ENCODE peak calls at places on chromosome 1, in nine cellular contexts. Y, H, O, P, B, X, G, L and K are unnamed samples.

GRCh38 chr1:75079535-75080290 is 54.5 kb upstream of the LHX8 start:
- DNase-seq in P (peak; percentile 34), X (no peak), G (no peak), H (no peak), O (peak; percentile 44), B (peak; percentile 57), L (no peak), Y (no peak), K (no peak)

GRCh38 chr1:44035726-44036408 is 4.6 kb upstream of the SLC6A9 start:
- DNase-seq in X (peak; percentile 10), G (peak; percentile 45), P (peak; percentile 94), L (no peak), H (peak; percentile 54), B (no peak), O (peak; percentile 74), Y (no peak), K (peak; percentile 67)

GRCh38 chr1:33429332-33429731 is 1.6 kb downstream of the PHC2 start:
- DNase-seq in B (no peak), P (no peak), O (no peak), Y (no peak), L (no peak), H (no peak), G (no peak), X (no peak), K (peak; percentile 30)

GRCh38 chr1:53681647-53682368 is 57.2 kb downstream of the GLIS1 start:
- DNase-seq in Y (peak; percentile 51), O (peak; percentile 90), L (no peak), P (peak; percentile 84), B (peak; percentile 39), X (peak; percentile 22), H (peak; percentile 52), G (peak; percentile 44), K (peak; percentile 92)

GRCh38 chr1:221759436-221759835 is 17.5 kb upstream of the DUSP10 start:
- DNase-seq in B (peak; percentile 65), L (no peak), P (no peak), X (peak; percentile 85), G (no peak), O (no peak), H (no peak), Y (no peak), K (no peak)

GRCh38 chr1:240927815-240928214 is 315.9 kb upstream of the GREM2 start:
- DNase-seq in O (no peak), H (no peak), Y (no peak), B (no peak), P (no peak), G (no peak), X (no peak), L (no peak), K (no peak)

GRCh38 chr1:159900086-159900680 is at the start of gene CFAP45:
- DNase-seq in L (no peak), P (no peak), B (peak; percentile 91), H (peak; percentile 67), O (peak; percentile 98), G (peak; percentile 72), X (peak; percentile 77), Y (peak; percentile 86), K (peak; percentile 98)

GRCh38 chr1:210330279-210330866 is 1.7 kb downstream of the HHAT start:
- DNase-seq in G (no peak), H (no peak), Y (no peak), O (no peak), B (no peak), L (no peak), P (no peak), X (peak; percentile 70), K (no peak)

GRCh38 chr1:110308247-110308646 is 30.9 kb upstream of the RBM15 start:
- DNase-seq in L (no peak), H (no peak), Y (no peak), B (peak; percentile 82), X (peak; percentile 94), O (no peak), P (no peak), G (no peak), K (no peak)

GRCh38 chr1:25619101-25619890 is 2.7 kb downstream of the MAN1C1 start:
- DNase-seq in H (peak; percentile 58), O (peak; percentile 79), Y (peak; percentile 75), B (no peak), G (peak; percentile 61), L (no peak), P (peak; percentile 91), X (no peak), K (peak; percentile 88)
- H3K27me3 ChIP-seq in H (no peaks in the 10 kb centered on the region), O (no peaks in the 10 kb centered on the region), Y (peaks cover 2% of the 10 kb centered on the region), B (peaks cover 14% of the 10 kb centered on the region), G (no peaks in the 10 kb centered on the region), L (peaks cover 63% of the 10 kb centered on the region), P (no peaks in the 10 kb centered on the region), X (peaks cover 16% of the 10 kb centered on the region), K (peaks cover 20% of the 10 kb centered on the region)

DNA sequence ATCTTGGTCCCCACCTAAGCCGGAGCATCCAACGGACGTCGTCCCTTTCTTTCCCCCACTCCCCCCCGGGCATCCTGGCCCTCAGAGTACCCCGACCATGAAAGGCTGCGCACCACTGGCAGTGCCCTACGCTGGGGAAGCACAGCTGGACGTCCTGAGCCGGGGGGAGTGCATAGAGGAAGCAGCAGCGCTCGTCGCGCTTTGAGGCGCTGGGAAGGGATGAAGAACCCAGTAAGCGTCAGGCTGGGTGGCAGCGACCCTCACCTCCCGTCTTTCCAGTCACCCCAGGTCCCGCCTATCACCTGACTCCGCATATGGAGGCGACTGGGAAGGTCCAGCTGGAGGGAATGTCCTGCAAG is 5.7 kb downstream of the MAP3K6 start:
- DNase-seq in L (no peak), G (no peak), X (no peak), O (no peak), H (no peak), B (no peak), Y (no peak), P (no peak), K (peak; percentile 72)
- H3K4me3 ChIP-seq in L (no peak overlapping the region), G (no peak overlapping the region), X (no peak overlapping the region), O (peak overlapping the region; percentile 24), H (no peak overlapping the region), B (no peak overlapping the region), Y (no peak overlapping the region), P (no peak overlapping the region), K (peak overlapping the region; percentile 94)

DNA sequence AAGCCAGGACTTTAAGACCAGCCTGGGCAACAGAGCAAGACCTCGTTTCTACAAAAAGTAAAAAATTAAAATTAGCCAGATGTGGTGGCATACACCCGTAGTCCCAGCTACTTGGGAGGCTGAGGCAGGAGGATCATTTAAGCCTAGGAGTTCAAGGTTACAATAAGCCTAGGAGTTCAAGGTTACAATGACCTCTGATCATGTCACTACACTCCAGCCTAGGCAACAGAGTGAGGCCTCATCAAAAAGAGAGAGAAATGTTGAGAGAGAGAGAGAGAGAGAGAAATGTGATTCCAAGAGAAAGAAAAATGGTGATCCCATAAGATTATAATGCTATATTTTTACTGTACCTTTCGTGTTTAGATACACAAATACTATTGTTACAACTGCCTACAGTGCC is 60.2 kb downstream of the PACC1 start:
- DNase-seq in O (no peak), G (no peak), Y (no peak), P (no peak), H (no peak), X (no peak), L (no peak), B (no peak), K (no peak)
- H3K36me3 ChIP-seq in O (no peaks in the 10 kb centered on the region), G (no peaks in the 10 kb centered on the region), Y (no peaks in the 10 kb centered on the region), P (peaks cover 8% of the 10 kb centered on the region), H (no peaks in the 10 kb centered on the region), X (no peaks in the 10 kb centered on the region), L (no peaks in the 10 kb centered on the region), B (peaks cover 3% of the 10 kb centered on the region), K (peaks cover 9% of the 10 kb centered on the region)

DNA sequence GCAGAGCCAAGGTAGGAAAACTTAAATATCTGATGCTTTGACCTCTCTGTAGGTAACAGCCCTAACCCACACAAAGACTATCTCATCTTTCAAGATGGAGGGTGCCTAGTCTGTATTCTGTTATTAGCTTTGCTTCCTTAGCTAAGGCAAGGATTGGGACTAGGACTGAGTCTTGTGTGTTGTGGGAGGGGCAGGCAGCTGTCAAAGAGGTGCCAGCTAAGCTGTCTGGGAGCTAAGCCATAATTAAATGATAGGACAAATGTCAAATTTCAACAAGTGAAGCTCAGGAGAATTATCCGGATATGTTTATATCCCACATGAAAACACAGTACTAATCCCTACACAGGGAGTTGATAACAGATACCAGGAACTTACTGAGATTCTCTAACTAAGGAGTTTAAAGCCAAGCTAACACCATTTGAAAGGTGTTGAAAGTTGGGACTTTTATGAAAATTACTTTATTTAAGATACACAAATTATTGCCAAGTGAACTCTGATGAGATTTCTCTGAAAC is 70.5 kb upstream of the NGF start:
- DNase-seq in O (no peak), H (no peak), L (no peak), X (no peak), Y (no peak), G (no peak), P (peak; percentile 73), B (no peak), K (no peak)
- H3K27me3 ChIP-seq in O (no peaks in the 10 kb centered on the region), H (no peaks in the 10 kb centered on the region), L (no peaks in the 10 kb centered on the region), X (no peaks in the 10 kb centered on the region), Y (no peaks in the 10 kb centered on the region), G (no peaks in the 10 kb centered on the region), P (no peaks in the 10 kb centered on the region), B (no peaks in the 10 kb centered on the region), K (no peaks in the 10 kb centered on the region)

DNA sequence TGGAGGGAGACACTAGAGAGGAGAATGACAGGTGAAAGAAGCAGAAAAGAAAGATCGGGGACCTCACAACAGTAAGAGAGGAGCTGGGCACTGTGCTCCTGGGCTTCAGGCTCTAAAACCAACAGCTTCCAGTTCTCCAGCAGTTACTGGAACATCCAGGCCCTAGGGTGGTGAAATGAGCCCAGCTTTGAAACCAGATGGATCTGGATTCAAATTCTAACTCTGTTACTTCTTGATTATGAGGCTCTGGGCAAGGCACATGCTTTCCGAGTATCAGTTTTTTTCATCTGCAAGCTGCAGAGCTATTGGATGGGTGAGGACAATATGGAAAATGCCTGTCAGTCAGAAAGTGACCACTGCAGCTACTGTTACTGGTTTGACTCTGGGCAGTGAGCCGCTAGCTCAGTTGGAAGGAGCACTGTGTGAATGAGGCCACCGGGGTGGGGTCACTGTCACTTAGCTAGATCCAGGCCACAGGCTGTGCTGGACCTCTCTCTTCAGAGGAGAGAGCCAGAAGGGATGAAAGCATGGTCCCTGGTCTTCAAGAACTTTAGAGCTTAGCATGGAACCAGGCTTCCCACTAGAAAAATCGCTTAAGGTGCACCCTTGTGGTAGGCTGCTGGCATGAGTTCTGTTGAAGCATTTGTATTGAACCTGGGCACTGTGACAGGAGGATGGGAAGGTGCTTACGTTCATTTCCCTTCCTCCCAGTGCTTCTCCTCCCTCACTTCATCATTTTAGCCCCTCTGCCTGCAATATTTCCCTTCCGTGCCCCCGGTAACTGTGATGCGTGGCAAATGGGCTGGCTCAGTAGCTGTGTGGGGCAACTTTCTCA is 12.2 kb downstream of the PLEKHO1 start:
- DNase-seq in B (peak; percentile 21), Y (no peak), L (no peak), G (no peak), H (peak; percentile 22), O (peak; percentile 60), P (no peak), X (peak; percentile 72), K (peak; percentile 44)
- H3K4me3 ChIP-seq in B (no peak overlapping the region), Y (no peak overlapping the region), L (no peak overlapping the region), G (no peak overlapping the region), H (no peak overlapping the region), O (no peak overlapping the region), P (no peak overlapping the region), X (no peak overlapping the region), K (peak overlapping the region; percentile 25)

DNA sequence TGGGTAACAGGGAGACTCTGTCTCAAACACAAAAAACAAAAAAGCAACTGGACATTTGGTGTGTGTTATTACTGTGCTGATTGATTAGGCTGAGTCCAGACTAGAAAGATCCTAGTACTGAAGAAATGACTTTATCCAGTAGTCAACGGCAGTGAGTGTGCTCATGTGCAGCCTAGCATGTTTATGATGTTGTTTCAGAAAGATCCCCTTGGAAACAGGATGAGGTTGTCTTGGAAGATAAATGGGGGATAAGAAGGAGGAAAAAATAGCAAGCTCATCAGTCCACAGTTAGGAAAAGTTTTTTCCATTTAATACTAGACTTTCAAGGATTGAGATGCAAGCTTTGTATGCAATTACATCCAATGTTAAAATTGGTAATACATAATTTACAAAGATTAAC is 14.3 kb downstream of the RUSC1 start:
- DNase-seq in B (no peak), P (no peak), Y (no peak), X (no peak), O (no peak), L (no peak), H (no peak), G (no peak), K (no peak)
- H3K36me3 ChIP-seq in B (peaks cover 14% of the 10 kb centered on the region), P (peaks cover 76% of the 10 kb centered on the region), Y (peaks cover 27% of the 10 kb centered on the region), X (peaks cover 9% of the 10 kb centered on the region), O (peaks cover 10% of the 10 kb centered on the region), L (peaks cover 23% of the 10 kb centered on the region), H (no peaks in the 10 kb centered on the region), G (no peaks in the 10 kb centered on the region), K (peaks cover 14% of the 10 kb centered on the region)